ENCODE peak calls at places on chromosomes 2 and 18, in four cellular contexts. S, Q, B and V are unnamed samples.

GRCh38 chr2:225399509-225399908 is at the start of gene NYAP2:
- DNase-seq in S (no peak), Q (no peak), B (no peak), V (no peak)

GRCh38 chr2:38856165-38856564 is 19.6 kb downstream of the DHX57 start:
- DNase-seq in S (peak; percentile 6), Q (no peak), B (no peak), V (no peak)

GRCh38 chr2:71609958-71610357 is 156.6 kb downstream of the DYSF start:
- DNase-seq in S (peak; percentile 48), Q (no peak), B (peak; percentile 2), V (no peak)

GRCh38 chr2:74845217-74845751 is 11.4 kb downstream of the HK2 start:
- DNase-seq in S (peak; percentile 79), Q (no peak), B (peak; percentile 90), V (peak; percentile 77)

GRCh38 chr2:47198985-47199451 is 43.9 kb upstream of the STPG4 start:
- DNase-seq in S (peak; percentile 86), Q (no peak), B (no peak), V (peak; percentile 97)

GRCh38 chr2:211812587-211812986 is 726.0 kb downstream of the ERBB4 start:
- DNase-seq in S (no peak), Q (no peak), B (no peak), V (no peak)

GRCh38 chr2:74712223-74713053 is 58.4 kb downstream of the SEMA4F start:
- DNase-seq in S (no peak), Q (no peak), B (no peak), V (no peak)

GRCh38 chr2:106267997-106268396 is 73.9 kb upstream of the UXS1 start:
- DNase-seq in S (no peak), Q (no peak), B (no peak), V (no peak)

GRCh38 chr18:61034581-61034980 is 298.6 kb upstream of the CDH20 start:
- DNase-seq in S (no peak), Q (no peak), B (no peak), V (no peak)

GRCh38 chr2:51409920-51410319 is 378.0 kb upstream of the NRXN1 start:
- DNase-seq in S (no peak), Q (no peak), B (no peak), V (no peak)

GRCh38 chr2:75180476-75180875 is 18.8 kb downstream of the TACR1 start:
- DNase-seq in S (no peak), Q (no peak), B (no peak), V (no peak)

GRCh38 chr2:111982822-111983221 is 72.2 kb upstream of the TMEM87B start:
- DNase-seq in S (no peak), Q (no peak), B (no peak), V (no peak)